ENCODE peak calls at places on chromosome 11, in ten cellular contexts. One of them, this sample, is unnamed.

GRCh38 chr11:10019906-10020682 is 273.9 kb downstream of the SBF2 start:
- DNase-seq in dorsolateral prefrontal cortex: no peak
- DNase-seq in neural progenitor cell: no peak
- DNase-seq in amygdala: no peak
- DNase-seq in cardiac fibroblast: no peak
- DNase-seq in hypothalamus: no peak
- DNase-seq in left cardiac atrium: no peak
- DNase-seq in hippocampal formation: no peak
- DNase-seq in RPMI8226: no peak
- DNase-seq in OCI-LY7: no peak
- DNase-seq in this sample: peak

GRCh38 chr11:83156996-83157754 is at the start of gene PCF11:
- DNase-seq in neural progenitor cell: no peak
- DNase-seq in RPMI8226: no peak
- DNase-seq in cardiac fibroblast: no peak
- DNase-seq in OCI-LY7: no peak
- DNase-seq in hippocampal formation: no peak
- DNase-seq in hypothalamus: no peak
- DNase-seq in left cardiac atrium: no peak
- DNase-seq in amygdala: no peak
- DNase-seq in dorsolateral prefrontal cortex: peak
- DNase-seq in this sample: no peak

GRCh38 chr11:134439181-134439580 is 27.1 kb upstream of the B3GAT1 start:
- DNase-seq in amygdala: no peak
- DNase-seq in OCI-LY7: no peak
- DNase-seq in left cardiac atrium: no peak
- DNase-seq in hippocampal formation: no peak
- DNase-seq in cardiac fibroblast: no peak
- DNase-seq in dorsolateral prefrontal cortex: no peak
- DNase-seq in RPMI8226: peak
- DNase-seq in hypothalamus: no peak
- DNase-seq in neural progenitor cell: no peak
- DNase-seq in this sample: no peak

GRCh38 chr11:11313426-11313825 is 39.6 kb downstream of the CSNK2A3 start:
- DNase-seq in amygdala: no peak
- DNase-seq in OCI-LY7: no peak
- DNase-seq in hypothalamus: no peak
- DNase-seq in left cardiac atrium: no peak
- DNase-seq in RPMI8226: no peak
- DNase-seq in hippocampal formation: no peak
- DNase-seq in neural progenitor cell: no peak
- DNase-seq in cardiac fibroblast: peak
- DNase-seq in dorsolateral prefrontal cortex: no peak
- DNase-seq in this sample: no peak

GRCh38 chr11:64127267-64128072 is 38.4 kb downstream of the MACROD1 start:
- DNase-seq in dorsolateral prefrontal cortex: no peak
- DNase-seq in hippocampal formation: no peak
- DNase-seq in cardiac fibroblast: no peak
- DNase-seq in left cardiac atrium: no peak
- DNase-seq in hypothalamus: no peak
- DNase-seq in neural progenitor cell: no peak
- DNase-seq in amygdala: no peak
- DNase-seq in RPMI8226: no peak
- DNase-seq in OCI-LY7: no peak
- DNase-seq in this sample: no peak

GRCh38 chr11:114400222-114400973 is at the start of the genes C11orf71 and RBM7:
- DNase-seq in dorsolateral prefrontal cortex: peak
- DNase-seq in amygdala: peak
- DNase-seq in hippocampal formation: peak
- DNase-seq in OCI-LY7: peak
- DNase-seq in hypothalamus: peak
- DNase-seq in left cardiac atrium: peak
- DNase-seq in cardiac fibroblast: peak
- DNase-seq in RPMI8226: peak
- DNase-seq in neural progenitor cell: peak
- DNase-seq in this sample: peak

GRCh38 chr11:87022738-87023137 is 15.0 kb upstream of the TMEM135 start:
- DNase-seq in hippocampal formation: no peak
- DNase-seq in OCI-LY7: no peak
- DNase-seq in cardiac fibroblast: no peak
- DNase-seq in amygdala: no peak
- DNase-seq in dorsolateral prefrontal cortex: no peak
- DNase-seq in left cardiac atrium: no peak
- DNase-seq in RPMI8226: no peak
- DNase-seq in neural progenitor cell: no peak
- DNase-seq in hypothalamus: no peak
- DNase-seq in this sample: no peak

GRCh38 chr11:40125054-40125453 is 1334.4 kb downstream of the LRRC4C start:
- DNase-seq in RPMI8226: no peak
- DNase-seq in cardiac fibroblast: no peak
- DNase-seq in hippocampal formation: no peak
- DNase-seq in neural progenitor cell: peak
- DNase-seq in dorsolateral prefrontal cortex: no peak
- DNase-seq in amygdala: no peak
- DNase-seq in OCI-LY7: no peak
- DNase-seq in hypothalamus: no peak
- DNase-seq in left cardiac atrium: no peak
- DNase-seq in this sample: peak

GRCh38 chr11:67265633-67266423 is 445 bp upstream of the GRK2 start:
- DNase-seq in left cardiac atrium: peak
- DNase-seq in hippocampal formation: peak
- DNase-seq in RPMI8226: peak
- DNase-seq in OCI-LY7: peak
- DNase-seq in amygdala: no peak
- DNase-seq in cardiac fibroblast: peak
- DNase-seq in hypothalamus: peak
- DNase-seq in dorsolateral prefrontal cortex: no peak
- DNase-seq in neural progenitor cell: peak
- DNase-seq in this sample: peak

GRCh38 chr11:126992065-126992803 is 8.3 kb downstream of the KIRREL3 start:
- DNase-seq in OCI-LY7: no peak
- DNase-seq in hypothalamus: no peak
- DNase-seq in RPMI8226: no peak
- DNase-seq in neural progenitor cell: no peak
- DNase-seq in dorsolateral prefrontal cortex: no peak
- DNase-seq in left cardiac atrium: no peak
- DNase-seq in cardiac fibroblast: peak
- DNase-seq in hippocampal formation: no peak
- DNase-seq in amygdala: no peak
- DNase-seq in this sample: no peak

GRCh38 chr11:64178203-64178602 is 7.8 kb upstream of the STIP1 start:
- DNase-seq in left cardiac atrium: no peak
- DNase-seq in dorsolateral prefrontal cortex: no peak
- DNase-seq in cardiac fibroblast: no peak
- DNase-seq in amygdala: no peak
- DNase-seq in hypothalamus: no peak
- DNase-seq in OCI-LY7: no peak
- DNase-seq in RPMI8226: no peak
- DNase-seq in hippocampal formation: no peak
- DNase-seq in neural progenitor cell: no peak
- DNase-seq in this sample: no peak

GRCh38 chr11:119664063-119664572 is 64.9 kb downstream of the NECTIN1 start:
- DNase-seq in hypothalamus: peak
- DNase-seq in hippocampal formation: peak
- DNase-seq in neural progenitor cell: peak
- DNase-seq in left cardiac atrium: no peak
- DNase-seq in RPMI8226: no peak
- DNase-seq in cardiac fibroblast: no peak
- DNase-seq in amygdala: no peak
- DNase-seq in OCI-LY7: no peak
- DNase-seq in dorsolateral prefrontal cortex: peak
- DNase-seq in this sample: peak

GRCh38 chr11:60719406-60719805 is 5.1 kb upstream of the MS4A18 start:
- DNase-seq in RPMI8226: no peak
- DNase-seq in left cardiac atrium: no peak
- DNase-seq in dorsolateral prefrontal cortex: no peak
- DNase-seq in hippocampal formation: no peak
- DNase-seq in amygdala: no peak
- DNase-seq in cardiac fibroblast: no peak
- DNase-seq in OCI-LY7: no peak
- DNase-seq in neural progenitor cell: no peak
- DNase-seq in hypothalamus: no peak
- DNase-seq in this sample: no peak

GRCh38 chr11:4704790-4705334 is 278 bp downstream of the MMP26 start:
- DNase-seq in dorsolateral prefrontal cortex: no peak
- DNase-seq in neural progenitor cell: no peak
- DNase-seq in left cardiac atrium: no peak
- DNase-seq in amygdala: no peak
- DNase-seq in RPMI8226: no peak
- DNase-seq in cardiac fibroblast: no peak
- DNase-seq in hypothalamus: no peak
- DNase-seq in hippocampal formation: no peak
- DNase-seq in OCI-LY7: no peak
- DNase-seq in this sample: no peak

GRCh38 chr11:11534981-11535380 is 86.8 kb downstream of the GALNT18 start:
- DNase-seq in hypothalamus: no peak
- DNase-seq in dorsolateral prefrontal cortex: peak
- DNase-seq in hippocampal formation: no peak
- DNase-seq in RPMI8226: no peak
- DNase-seq in amygdala: no peak
- DNase-seq in left cardiac atrium: peak
- DNase-seq in cardiac fibroblast: peak
- DNase-seq in OCI-LY7: no peak
- DNase-seq in neural progenitor cell: no peak
- DNase-seq in this sample: peak

GRCh38 chr11:32312865-32313403 is 122.4 kb downstream of the WT1 start:
- DNase-seq in left cardiac atrium: peak
- DNase-seq in neural progenitor cell: peak
- DNase-seq in amygdala: no peak
- DNase-seq in dorsolateral prefrontal cortex: no peak
- DNase-seq in cardiac fibroblast: peak
- DNase-seq in hypothalamus: no peak
- DNase-seq in hippocampal formation: no peak
- DNase-seq in RPMI8226: peak
- DNase-seq in OCI-LY7: peak
- DNase-seq in this sample: peak

GRCh38 chr11:76318744-76319384 is 62.1 kb downstream of the THAP12 start:
- DNase-seq in left cardiac atrium: peak
- DNase-seq in OCI-LY7: peak
- DNase-seq in hippocampal formation: peak
- DNase-seq in dorsolateral prefrontal cortex: peak
- DNase-seq in neural progenitor cell: peak
- DNase-seq in hypothalamus: peak
- DNase-seq in cardiac fibroblast: peak
- DNase-seq in RPMI8226: peak
- DNase-seq in amygdala: peak
- DNase-seq in this sample: peak

GRCh38 chr11:35418847-35419712 is at the start of gene SLC1A2:
- DNase-seq in dorsolateral prefrontal cortex: peak
- DNase-seq in RPMI8226: no peak
- DNase-seq in left cardiac atrium: peak
- DNase-seq in amygdala: peak
- DNase-seq in hippocampal formation: peak
- DNase-seq in hypothalamus: peak
- DNase-seq in cardiac fibroblast: peak
- DNase-seq in neural progenitor cell: peak
- DNase-seq in OCI-LY7: no peak
- DNase-seq in this sample: peak

GRCh38 chr11:68903288-68903630 is 373 bp downstream of the MRPL21 start:
- DNase-seq in cardiac fibroblast: peak
- DNase-seq in hypothalamus: no peak
- DNase-seq in RPMI8226: peak
- DNase-seq in OCI-LY7: no peak
- DNase-seq in neural progenitor cell: peak
- DNase-seq in hippocampal formation: no peak
- DNase-seq in dorsolateral prefrontal cortex: no peak
- DNase-seq in left cardiac atrium: no peak
- DNase-seq in amygdala: no peak
- DNase-seq in this sample: no peak

GRCh38 chr11:36467913-36468312 is 42.2 kb downstream of the TRAF6 start:
- DNase-seq in neural progenitor cell: no peak
- DNase-seq in cardiac fibroblast: no peak
- DNase-seq in hypothalamus: no peak
- DNase-seq in RPMI8226: no peak
- DNase-seq in amygdala: no peak
- DNase-seq in dorsolateral prefrontal cortex: no peak
- DNase-seq in left cardiac atrium: no peak
- DNase-seq in hippocampal formation: no peak
- DNase-seq in OCI-LY7: no peak
- DNase-seq in this sample: no peak

GRCh38 chr11:96054870-96055705 is 131.2 kb upstream of the MTMR2 start:
- DNase-seq in amygdala: no peak
- DNase-seq in neural progenitor cell: peak
- DNase-seq in hippocampal formation: no peak
- DNase-seq in hypothalamus: no peak
- DNase-seq in cardiac fibroblast: peak
- DNase-seq in RPMI8226: peak
- DNase-seq in OCI-LY7: peak
- DNase-seq in left cardiac atrium: no peak
- DNase-seq in dorsolateral prefrontal cortex: no peak
- DNase-seq in this sample: peak

GRCh38 chr11:118607401-118608267 is at the start of gene PHLDB1:
- DNase-seq in neural progenitor cell: peak
- DNase-seq in OCI-LY7: peak
- DNase-seq in amygdala: peak
- DNase-seq in cardiac fibroblast: peak
- DNase-seq in dorsolateral prefrontal cortex: peak
- DNase-seq in hippocampal formation: peak
- DNase-seq in hypothalamus: peak
- DNase-seq in RPMI8226: peak
- DNase-seq in left cardiac atrium: peak
- DNase-seq in this sample: peak

GRCh38 chr11:130451261-130452019 is 3.0 kb downstream of the ADAMTS15 start:
- DNase-seq in left cardiac atrium: peak
- DNase-seq in hippocampal formation: no peak
- DNase-seq in neural progenitor cell: no peak
- DNase-seq in dorsolateral prefrontal cortex: no peak
- DNase-seq in amygdala: no peak
- DNase-seq in cardiac fibroblast: peak
- DNase-seq in OCI-LY7: no peak
- DNase-seq in RPMI8226: no peak
- DNase-seq in hypothalamus: no peak
- DNase-seq in this sample: no peak

GRCh38 chr11:2399488-2400068 is 972 bp upstream of the TSSC4 start:
- DNase-seq in amygdala: no peak
- DNase-seq in hypothalamus: no peak
- DNase-seq in hippocampal formation: no peak
- DNase-seq in left cardiac atrium: no peak
- DNase-seq in OCI-LY7: no peak
- DNase-seq in RPMI8226: no peak
- DNase-seq in dorsolateral prefrontal cortex: peak
- DNase-seq in cardiac fibroblast: peak
- DNase-seq in neural progenitor cell: peak
- DNase-seq in this sample: no peak

GRCh38 chr11:45209904-45210699 is 63.7 kb downstream of the PRDM11 start:
- DNase-seq in hippocampal formation: peak
- DNase-seq in left cardiac atrium: peak
- DNase-seq in hypothalamus: peak
- DNase-seq in RPMI8226: no peak
- DNase-seq in neural progenitor cell: peak
- DNase-seq in OCI-LY7: no peak
- DNase-seq in dorsolateral prefrontal cortex: peak
- DNase-seq in cardiac fibroblast: peak
- DNase-seq in amygdala: peak
- DNase-seq in this sample: no peak

GRCh38 chr11:64268687-64269379 is 15.6 kb downstream of the BAD start:
- DNase-seq in left cardiac atrium: peak
- DNase-seq in neural progenitor cell: peak
- DNase-seq in RPMI8226: peak
- DNase-seq in hypothalamus: no peak
- DNase-seq in cardiac fibroblast: peak
- DNase-seq in OCI-LY7: peak
- DNase-seq in dorsolateral prefrontal cortex: no peak
- DNase-seq in hippocampal formation: no peak
- DNase-seq in amygdala: no peak
- DNase-seq in this sample: peak

GRCh38 chr11:65424200-65425104 is 1.9 kb downstream of the NEAT1 start:
- DNase-seq in dorsolateral prefrontal cortex: peak
- DNase-seq in cardiac fibroblast: peak
- DNase-seq in neural progenitor cell: no peak
- DNase-seq in left cardiac atrium: peak
- DNase-seq in amygdala: no peak
- DNase-seq in RPMI8226: peak
- DNase-seq in hippocampal formation: no peak
- DNase-seq in OCI-LY7: peak
- DNase-seq in hypothalamus: no peak
- DNase-seq in this sample: no peak

GRCh38 chr11:111303476-111303875 is 5.1 kb downstream of the POU2AF3 start:
- DNase-seq in OCI-LY7: peak
- DNase-seq in amygdala: no peak
- DNase-seq in RPMI8226: no peak
- DNase-seq in hypothalamus: no peak
- DNase-seq in hippocampal formation: no peak
- DNase-seq in neural progenitor cell: no peak
- DNase-seq in left cardiac atrium: no peak
- DNase-seq in dorsolateral prefrontal cortex: no peak
- DNase-seq in cardiac fibroblast: no peak
- DNase-seq in this sample: peak

This sample was measured in NCI-H1105 treated with DMSO at 0.1 percent for 48 hours.